ENCODE peak calls at places on chromosomes 4 and X, in ten cellular contexts. One of them, this sample, is unnamed.

GRCh38 chrX:150731795-150732194 is 38.6 kb downstream of the MTMR1 start:
- DNase-seq in nucleus accumbens: no peak
- DNase-seq in BE2C: no peak
- DNase-seq in mesenchymal stem cell: peak; percentile 52
- DNase-seq in activated CD8-positive, alpha-beta memory T cell treated with anti-CD3 and anti-CD28 coated beads, Interleukin-2, amount 50 U/mL, for 48 hours: peak; percentile 53
- DNase-seq in AG04449: peak; percentile 75
- DNase-seq in iPS-NIHi11: no peak
- DNase-seq in choroid plexus epithelial cell: peak; percentile 73
- DNase-seq in aorta: no peak
- DNase-seq in stimulated activated naive B cell treated with anti-CD40 and anti-IgM and Interleukin-4, amounts not matched to agents 10 μg/mL and 1 μg/mL and 100 μg/mL, for 72 hours: no peak
- DNase-seq in this sample: no peak

GRCh38 chr4:158710814-158711213 is 12.4 kb downstream of the PPID start:
- DNase-seq in nucleus accumbens: no peak
- DNase-seq in BE2C: no peak
- DNase-seq in mesenchymal stem cell: peak; percentile 20
- DNase-seq in activated CD8-positive, alpha-beta memory T cell treated with anti-CD3 and anti-CD28 coated beads, Interleukin-2, amount 50 U/mL, for 48 hours: no peak
- DNase-seq in AG04449: no peak
- DNase-seq in iPS-NIHi11: no peak
- DNase-seq in choroid plexus epithelial cell: peak; percentile 41
- DNase-seq in aorta: no peak
- DNase-seq in stimulated activated naive B cell treated with anti-CD40 and anti-IgM and Interleukin-4, amounts not matched to agents 10 μg/mL and 1 μg/mL and 100 μg/mL, for 72 hours: no peak
- DNase-seq in this sample: no peak

GRCh38 chrX:11953615-11954014 is 184.7 kb upstream of the FRMPD4 start:
- DNase-seq in nucleus accumbens: no peak
- DNase-seq in BE2C: no peak
- DNase-seq in mesenchymal stem cell: peak; percentile 92
- DNase-seq in activated CD8-positive, alpha-beta memory T cell treated with anti-CD3 and anti-CD28 coated beads, Interleukin-2, amount 50 U/mL, for 48 hours: no peak
- DNase-seq in AG04449: peak; percentile 41
- DNase-seq in iPS-NIHi11: no peak
- DNase-seq in choroid plexus epithelial cell: peak; percentile 90
- DNase-seq in aorta: no peak
- DNase-seq in stimulated activated naive B cell treated with anti-CD40 and anti-IgM and Interleukin-4, amounts not matched to agents 10 μg/mL and 1 μg/mL and 100 μg/mL, for 72 hours: no peak
- DNase-seq in this sample: no peak

GRCh38 chrX:65488496-65488895 is 46.1 kb downstream of the LAS1L start:
- DNase-seq in nucleus accumbens: no peak
- DNase-seq in BE2C: no peak
- DNase-seq in mesenchymal stem cell: peak; percentile 35
- DNase-seq in activated CD8-positive, alpha-beta memory T cell treated with anti-CD3 and anti-CD28 coated beads, Interleukin-2, amount 50 U/mL, for 48 hours: no peak
- DNase-seq in AG04449: no peak
- DNase-seq in iPS-NIHi11: no peak
- DNase-seq in choroid plexus epithelial cell: peak; percentile 14
- DNase-seq in aorta: no peak
- DNase-seq in stimulated activated naive B cell treated with anti-CD40 and anti-IgM and Interleukin-4, amounts not matched to agents 10 μg/mL and 1 μg/mL and 100 μg/mL, for 72 hours: no peak
- DNase-seq in this sample: no peak

GRCh38 chr4:89024051-89024675 is 32.8 kb downstream of the FAM13A start:
- DNase-seq in nucleus accumbens: no peak
- DNase-seq in BE2C: peak; percentile 65
- DNase-seq in mesenchymal stem cell: peak; percentile 80
- DNase-seq in activated CD8-positive, alpha-beta memory T cell treated with anti-CD3 and anti-CD28 coated beads, Interleukin-2, amount 50 U/mL, for 48 hours: no peak
- DNase-seq in AG04449: peak; percentile 29
- DNase-seq in iPS-NIHi11: peak; percentile 71
- DNase-seq in choroid plexus epithelial cell: peak; percentile 90
- DNase-seq in aorta: no peak
- DNase-seq in stimulated activated naive B cell treated with anti-CD40 and anti-IgM and Interleukin-4, amounts not matched to agents 10 μg/mL and 1 μg/mL and 100 μg/mL, for 72 hours: peak; percentile 28
- DNase-seq in this sample: peak; percentile 58

GRCh38 chr4:72809208-72809607 is 240.2 kb upstream of the ADAMTS3 start:
- DNase-seq in nucleus accumbens: no peak
- DNase-seq in BE2C: no peak
- DNase-seq in mesenchymal stem cell: no peak
- DNase-seq in activated CD8-positive, alpha-beta memory T cell treated with anti-CD3 and anti-CD28 coated beads, Interleukin-2, amount 50 U/mL, for 48 hours: no peak
- DNase-seq in AG04449: no peak
- DNase-seq in iPS-NIHi11: no peak
- DNase-seq in choroid plexus epithelial cell: peak; percentile 7
- DNase-seq in aorta: no peak
- DNase-seq in stimulated activated naive B cell treated with anti-CD40 and anti-IgM and Interleukin-4, amounts not matched to agents 10 μg/mL and 1 μg/mL and 100 μg/mL, for 72 hours: no peak
- DNase-seq in this sample: no peak

GRCh38 chrX:57647020-57647419 is 33.0 kb downstream of the NLRP2B start:
- DNase-seq in nucleus accumbens: no peak
- DNase-seq in BE2C: no peak
- DNase-seq in mesenchymal stem cell: no peak
- DNase-seq in activated CD8-positive, alpha-beta memory T cell treated with anti-CD3 and anti-CD28 coated beads, Interleukin-2, amount 50 U/mL, for 48 hours: no peak
- DNase-seq in AG04449: no peak
- DNase-seq in iPS-NIHi11: no peak
- DNase-seq in choroid plexus epithelial cell: no peak
- DNase-seq in aorta: no peak
- DNase-seq in stimulated activated naive B cell treated with anti-CD40 and anti-IgM and Interleukin-4, amounts not matched to agents 10 μg/mL and 1 μg/mL and 100 μg/mL, for 72 hours: no peak
- DNase-seq in this sample: no peak

GRCh38 chr4:98249831-98250230 is 11.4 kb upstream of the RAP1GDS1 start:
- DNase-seq in nucleus accumbens: no peak
- DNase-seq in BE2C: no peak
- DNase-seq in mesenchymal stem cell: no peak
- DNase-seq in activated CD8-positive, alpha-beta memory T cell treated with anti-CD3 and anti-CD28 coated beads, Interleukin-2, amount 50 U/mL, for 48 hours: no peak
- DNase-seq in AG04449: no peak
- DNase-seq in iPS-NIHi11: no peak
- DNase-seq in choroid plexus epithelial cell: no peak
- DNase-seq in aorta: no peak
- DNase-seq in stimulated activated naive B cell treated with anti-CD40 and anti-IgM and Interleukin-4, amounts not matched to agents 10 μg/mL and 1 μg/mL and 100 μg/mL, for 72 hours: no peak
- DNase-seq in this sample: no peak

GRCh38 chr4:184765473-184766346 is 31.8 kb upstream of the CENPU start:
- DNase-seq in nucleus accumbens: no peak
- DNase-seq in BE2C: no peak
- DNase-seq in mesenchymal stem cell: no peak
- DNase-seq in activated CD8-positive, alpha-beta memory T cell treated with anti-CD3 and anti-CD28 coated beads, Interleukin-2, amount 50 U/mL, for 48 hours: no peak
- DNase-seq in AG04449: no peak
- DNase-seq in iPS-NIHi11: peak; percentile 41
- DNase-seq in choroid plexus epithelial cell: no peak
- DNase-seq in aorta: no peak
- DNase-seq in stimulated activated naive B cell treated with anti-CD40 and anti-IgM and Interleukin-4, amounts not matched to agents 10 μg/mL and 1 μg/mL and 100 μg/mL, for 72 hours: no peak
- DNase-seq in this sample: no peak

GRCh38 chrX:13759152-13759718 is 24.7 kb downstream of the OFD1 start:
- DNase-seq in nucleus accumbens: no peak
- DNase-seq in BE2C: no peak
- DNase-seq in mesenchymal stem cell: no peak
- DNase-seq in activated CD8-positive, alpha-beta memory T cell treated with anti-CD3 and anti-CD28 coated beads, Interleukin-2, amount 50 U/mL, for 48 hours: no peak
- DNase-seq in AG04449: no peak
- DNase-seq in iPS-NIHi11: no peak
- DNase-seq in choroid plexus epithelial cell: no peak
- DNase-seq in aorta: no peak
- DNase-seq in stimulated activated naive B cell treated with anti-CD40 and anti-IgM and Interleukin-4, amounts not matched to agents 10 μg/mL and 1 μg/mL and 100 μg/mL, for 72 hours: no peak
- DNase-seq in this sample: no peak

GRCh38 chrX:283115-283845 is 2.1 kb downstream of the PLCXD1 start:
- DNase-seq in nucleus accumbens: no peak
- DNase-seq in BE2C: peak; percentile 86
- DNase-seq in mesenchymal stem cell: peak; percentile 90
- DNase-seq in activated CD8-positive, alpha-beta memory T cell treated with anti-CD3 and anti-CD28 coated beads, Interleukin-2, amount 50 U/mL, for 48 hours: peak; percentile 91
- DNase-seq in AG04449: no peak
- DNase-seq in iPS-NIHi11: peak; percentile 86
- DNase-seq in choroid plexus epithelial cell: peak; percentile 92
- DNase-seq in aorta: peak; percentile 94
- DNase-seq in stimulated activated naive B cell treated with anti-CD40 and anti-IgM and Interleukin-4, amounts not matched to agents 10 μg/mL and 1 μg/mL and 100 μg/mL, for 72 hours: peak; percentile 88
- DNase-seq in this sample: no peak

GRCh38 chr4:185179488-185179887 is 24.3 kb downstream of the CFAP97 start:
- DNase-seq in nucleus accumbens: no peak
- DNase-seq in BE2C: no peak
- DNase-seq in mesenchymal stem cell: no peak
- DNase-seq in activated CD8-positive, alpha-beta memory T cell treated with anti-CD3 and anti-CD28 coated beads, Interleukin-2, amount 50 U/mL, for 48 hours: no peak
- DNase-seq in AG04449: no peak
- DNase-seq in iPS-NIHi11: no peak
- DNase-seq in choroid plexus epithelial cell: no peak
- DNase-seq in aorta: no peak
- DNase-seq in stimulated activated naive B cell treated with anti-CD40 and anti-IgM and Interleukin-4, amounts not matched to agents 10 μg/mL and 1 μg/mL and 100 μg/mL, for 72 hours: no peak
- DNase-seq in this sample: no peak

GRCh38 chr4:84965558-84966381 is 720 bp downstream of the WDFY3 start:
- DNase-seq in nucleus accumbens: peak; percentile 3
- DNase-seq in BE2C: peak; percentile 72
- DNase-seq in mesenchymal stem cell: peak; percentile 57
- DNase-seq in activated CD8-positive, alpha-beta memory T cell treated with anti-CD3 and anti-CD28 coated beads, Interleukin-2, amount 50 U/mL, for 48 hours: no peak
- DNase-seq in AG04449: no peak
- DNase-seq in iPS-NIHi11: peak; percentile 83
- DNase-seq in choroid plexus epithelial cell: peak; percentile 29
- DNase-seq in aorta: peak; percentile 64
- DNase-seq in stimulated activated naive B cell treated with anti-CD40 and anti-IgM and Interleukin-4, amounts not matched to agents 10 μg/mL and 1 μg/mL and 100 μg/mL, for 72 hours: peak; percentile 1
- DNase-seq in this sample: peak; percentile 3

GRCh38 chrX:56733459-56734046 is 4.5 kb downstream of the NBDY start:
- DNase-seq in nucleus accumbens: no peak
- DNase-seq in BE2C: peak; percentile 49
- DNase-seq in mesenchymal stem cell: peak; percentile 65
- DNase-seq in activated CD8-positive, alpha-beta memory T cell treated with anti-CD3 and anti-CD28 coated beads, Interleukin-2, amount 50 U/mL, for 48 hours: peak; percentile 53
- DNase-seq in AG04449: no peak
- DNase-seq in iPS-NIHi11: peak; percentile 13
- DNase-seq in choroid plexus epithelial cell: peak; percentile 53
- DNase-seq in aorta: no peak
- DNase-seq in stimulated activated naive B cell treated with anti-CD40 and anti-IgM and Interleukin-4, amounts not matched to agents 10 μg/mL and 1 μg/mL and 100 μg/mL, for 72 hours: peak; percentile 26
- DNase-seq in this sample: peak; percentile 37

GRCh38 chr4:167541286-167541685 is 307.0 kb upstream of the SPOCK3 start:
- DNase-seq in nucleus accumbens: no peak
- DNase-seq in BE2C: no peak
- DNase-seq in mesenchymal stem cell: no peak
- DNase-seq in activated CD8-positive, alpha-beta memory T cell treated with anti-CD3 and anti-CD28 coated beads, Interleukin-2, amount 50 U/mL, for 48 hours: no peak
- DNase-seq in AG04449: no peak
- DNase-seq in iPS-NIHi11: no peak
- DNase-seq in choroid plexus epithelial cell: no peak
- DNase-seq in aorta: no peak
- DNase-seq in stimulated activated naive B cell treated with anti-CD40 and anti-IgM and Interleukin-4, amounts not matched to agents 10 μg/mL and 1 μg/mL and 100 μg/mL, for 72 hours: no peak
- DNase-seq in this sample: no peak

GRCh38 chr4:55675196-55675793 is 39.2 kb upstream of the NMU start:
- DNase-seq in nucleus accumbens: no peak
- DNase-seq in BE2C: no peak
- DNase-seq in mesenchymal stem cell: no peak
- DNase-seq in activated CD8-positive, alpha-beta memory T cell treated with anti-CD3 and anti-CD28 coated beads, Interleukin-2, amount 50 U/mL, for 48 hours: no peak
- DNase-seq in AG04449: no peak
- DNase-seq in iPS-NIHi11: no peak
- DNase-seq in choroid plexus epithelial cell: peak; percentile 2
- DNase-seq in aorta: no peak
- DNase-seq in stimulated activated naive B cell treated with anti-CD40 and anti-IgM and Interleukin-4, amounts not matched to agents 10 μg/mL and 1 μg/mL and 100 μg/mL, for 72 hours: no peak
- DNase-seq in this sample: no peak

GRCh38 chrX:139725720-139726119 is 17.8 kb upstream of the MCF2 start:
- DNase-seq in nucleus accumbens: no peak
- DNase-seq in BE2C: no peak
- DNase-seq in mesenchymal stem cell: no peak
- DNase-seq in activated CD8-positive, alpha-beta memory T cell treated with anti-CD3 and anti-CD28 coated beads, Interleukin-2, amount 50 U/mL, for 48 hours: no peak
- DNase-seq in AG04449: no peak
- DNase-seq in iPS-NIHi11: no peak
- DNase-seq in choroid plexus epithelial cell: no peak
- DNase-seq in aorta: no peak
- DNase-seq in stimulated activated naive B cell treated with anti-CD40 and anti-IgM and Interleukin-4, amounts not matched to agents 10 μg/mL and 1 μg/mL and 100 μg/mL, for 72 hours: no peak
- DNase-seq in this sample: no peak

GRCh38 chrX:131298846-131299245 is 9.7 kb upstream of the IGSF1 start:
- DNase-seq in nucleus accumbens: no peak
- DNase-seq in BE2C: no peak
- DNase-seq in mesenchymal stem cell: no peak
- DNase-seq in activated CD8-positive, alpha-beta memory T cell treated with anti-CD3 and anti-CD28 coated beads, Interleukin-2, amount 50 U/mL, for 48 hours: no peak
- DNase-seq in AG04449: no peak
- DNase-seq in iPS-NIHi11: no peak
- DNase-seq in choroid plexus epithelial cell: no peak
- DNase-seq in aorta: no peak
- DNase-seq in stimulated activated naive B cell treated with anti-CD40 and anti-IgM and Interleukin-4, amounts not matched to agents 10 μg/mL and 1 μg/mL and 100 μg/mL, for 72 hours: no peak
- DNase-seq in this sample: no peak

GRCh38 chr4:143202824-143203223 is 18.1 kb downstream of the USP38 start:
- DNase-seq in nucleus accumbens: no peak
- DNase-seq in BE2C: no peak
- DNase-seq in mesenchymal stem cell: peak; percentile 35
- DNase-seq in activated CD8-positive, alpha-beta memory T cell treated with anti-CD3 and anti-CD28 coated beads, Interleukin-2, amount 50 U/mL, for 48 hours: no peak
- DNase-seq in AG04449: no peak
- DNase-seq in iPS-NIHi11: no peak
- DNase-seq in choroid plexus epithelial cell: peak; percentile 41
- DNase-seq in aorta: no peak
- DNase-seq in stimulated activated naive B cell treated with anti-CD40 and anti-IgM and Interleukin-4, amounts not matched to agents 10 μg/mL and 1 μg/mL and 100 μg/mL, for 72 hours: no peak
- DNase-seq in this sample: no peak

GRCh38 chr4:156193116-156193515 is 239.4 kb upstream of the CTSO start:
- DNase-seq in nucleus accumbens: no peak
- DNase-seq in BE2C: no peak
- DNase-seq in mesenchymal stem cell: no peak
- DNase-seq in activated CD8-positive, alpha-beta memory T cell treated with anti-CD3 and anti-CD28 coated beads, Interleukin-2, amount 50 U/mL, for 48 hours: no peak
- DNase-seq in AG04449: no peak
- DNase-seq in iPS-NIHi11: no peak
- DNase-seq in choroid plexus epithelial cell: peak; percentile 56
- DNase-seq in aorta: no peak
- DNase-seq in stimulated activated naive B cell treated with anti-CD40 and anti-IgM and Interleukin-4, amounts not matched to agents 10 μg/mL and 1 μg/mL and 100 μg/mL, for 72 hours: no peak
- DNase-seq in this sample: no peak

GRCh38 chrX:153744210-153745066 is 19.6 kb upstream of the PLXNB3 start:
- DNase-seq in nucleus accumbens: no peak
- DNase-seq in BE2C: peak; percentile 61
- DNase-seq in mesenchymal stem cell: no peak
- DNase-seq in activated CD8-positive, alpha-beta memory T cell treated with anti-CD3 and anti-CD28 coated beads, Interleukin-2, amount 50 U/mL, for 48 hours: no peak
- DNase-seq in AG04449: no peak
- DNase-seq in iPS-NIHi11: no peak
- DNase-seq in choroid plexus epithelial cell: no peak
- DNase-seq in aorta: peak; percentile 57
- DNase-seq in stimulated activated naive B cell treated with anti-CD40 and anti-IgM and Interleukin-4, amounts not matched to agents 10 μg/mL and 1 μg/mL and 100 μg/mL, for 72 hours: no peak
- DNase-seq in this sample: no peak